ENCODE peak calls at places on chromosomes 7 and 10, in five cellular contexts. D is germinal center, V is HFF-Myc, X is NCI-H2029 treated with DMSO at 0.1 percent for 48 hours, W is astrocyte. K is an unnamed sample.
A peak's percentile ranks its signal among the peaks of the same experiment; 100 is the strongest.

GRCh38 chr7:47978790-47979144 is 648 bp downstream of the HUS1 start:
- DNase-seq in D (no peak), V (no peak), X (no peak), W (no peak), K (no peak)

GRCh38 chr7:3592438-3593134 is 291.5 kb downstream of the SDK1 start:
- DNase-seq in D (no peak), V (no peak), X (no peak), W (no peak), K (no peak)

GRCh38 chr7:98021588-98022351 is 31.8 kb upstream of the OCM2 start:
- DNase-seq in D (peak; percentile 77), V (peak; percentile 20), X (peak; percentile 46), W (peak; percentile 2), K (peak; percentile 58)

GRCh38 chr10:43055991-43056567 is 20.8 kb upstream of the RET start:
- DNase-seq in D (no peak), V (no peak), X (no peak), W (no peak), K (no peak)

GRCh38 chr7:55185941-55186609 is 167.3 kb downstream of the EGFR start:
- DNase-seq in D (no peak), V (peak; percentile 75), X (no peak), W (peak; percentile 93), K (peak; percentile 99)

GRCh38 chr7:93921607-93922446 is at the start of gene GNG11:
- DNase-seq in D (peak; percentile 4), V (no peak), X (no peak), W (peak; percentile 67), K (peak; percentile 92)

GRCh38 chr7:70539196-70539595 is 592.7 kb upstream of the GALNT17 start:
- DNase-seq in D (no peak), V (no peak), X (no peak), W (no peak), K (no peak)

GRCh38 chr7:131222171-131222570 is 105.5 kb upstream of the MKLN1 start:
- DNase-seq in D (peak; percentile 24), V (no peak), X (no peak), W (no peak), K (no peak)

GRCh38 chr10:29619273-29619672 is 15.5 kb downstream of the SVIL start:
- DNase-seq in D (no peak), V (no peak), X (peak; percentile 9), W (peak; percentile 61), K (peak; percentile 63)

GRCh38 chr10:126969310-126969709 is 64.1 kb downstream of the DOCK1 start:
- DNase-seq in D (no peak), V (no peak), X (no peak), W (no peak), K (peak; percentile 54)

GRCh38 chr7:158355456-158356065 is 232.1 kb downstream of the PTPRN2 start:
- DNase-seq in D (no peak), V (no peak), X (no peak), W (no peak), K (no peak)

GRCh38 chr10:118356628-118357027 is 14.5 kb upstream of the FAM204A start:
- DNase-seq in D (no peak), V (no peak), X (no peak), W (no peak), K (no peak)

K was measured in M059J.